ENCODE peak calls at places on chromosome 11, in six cellular contexts. One of them, this sample, is unnamed.

GRCh38 chr11:72652871-72653615 is 21.2 kb downstream of the PDE2A start:
- DNase-seq in activated gamma-delta T cell treated with Interleukin-2 at 50 U/mL for 16 hours: no peak
- DNase-seq in progenitor cell of endocrine pancreas: peak
- DNase-seq in amniotic stem cell: no peak
- DNase-seq in hippocampal formation: no peak
- DNase-seq in type B pancreatic cell: no peak
- DNase-seq in this sample: peak

GRCh38 chr11:20020198-20020597 is 140.1 kb downstream of the DBX1 start:
- DNase-seq in activated gamma-delta T cell treated with Interleukin-2 at 50 U/mL for 16 hours: no peak
- DNase-seq in progenitor cell of endocrine pancreas: no peak
- DNase-seq in amniotic stem cell: no peak
- DNase-seq in hippocampal formation: no peak
- DNase-seq in type B pancreatic cell: no peak
- DNase-seq in this sample: no peak

GRCh38 chr11:15346907-15347306 is 232.2 kb downstream of the INSC start:
- DNase-seq in activated gamma-delta T cell treated with Interleukin-2 at 50 U/mL for 16 hours: no peak
- DNase-seq in progenitor cell of endocrine pancreas: no peak
- DNase-seq in amniotic stem cell: no peak
- DNase-seq in hippocampal formation: no peak
- DNase-seq in type B pancreatic cell: no peak
- DNase-seq in this sample: no peak

GRCh38 chr11:72334651-72335050 is 90.7 kb upstream of the PHOX2A start:
- DNase-seq in activated gamma-delta T cell treated with Interleukin-2 at 50 U/mL for 16 hours: no peak
- DNase-seq in progenitor cell of endocrine pancreas: no peak
- DNase-seq in amniotic stem cell: no peak
- DNase-seq in hippocampal formation: no peak
- DNase-seq in type B pancreatic cell: no peak
- DNase-seq in this sample: no peak

GRCh38 chr11:61516675-61517516 is 8.3 kb downstream of the LRRC10B start:
- DNase-seq in activated gamma-delta T cell treated with Interleukin-2 at 50 U/mL for 16 hours: peak
- DNase-seq in progenitor cell of endocrine pancreas: peak
- DNase-seq in amniotic stem cell: no peak
- DNase-seq in hippocampal formation: no peak
- DNase-seq in type B pancreatic cell: no peak
- DNase-seq in this sample: peak

GRCh38 chr11:74822187-74822586 is 73.5 kb downstream of the RNF169 start:
- DNase-seq in activated gamma-delta T cell treated with Interleukin-2 at 50 U/mL for 16 hours: no peak
- DNase-seq in progenitor cell of endocrine pancreas: no peak
- DNase-seq in amniotic stem cell: no peak
- DNase-seq in hippocampal formation: peak
- DNase-seq in type B pancreatic cell: no peak
- DNase-seq in this sample: no peak

GRCh38 chr11:77468527-77468926 is 5.4 kb downstream of the PAK1 start:
- DNase-seq in activated gamma-delta T cell treated with Interleukin-2 at 50 U/mL for 16 hours: no peak
- DNase-seq in progenitor cell of endocrine pancreas: no peak
- DNase-seq in amniotic stem cell: no peak
- DNase-seq in hippocampal formation: no peak
- DNase-seq in type B pancreatic cell: no peak
- DNase-seq in this sample: no peak

GRCh38 chr11:112564228-112564955 is 303.7 kb upstream of the PLET1 start:
- DNase-seq in activated gamma-delta T cell treated with Interleukin-2 at 50 U/mL for 16 hours: no peak
- DNase-seq in progenitor cell of endocrine pancreas: no peak
- DNase-seq in amniotic stem cell: no peak
- DNase-seq in hippocampal formation: peak
- DNase-seq in type B pancreatic cell: no peak
- DNase-seq in this sample: no peak

GRCh38 chr11:46367244-46367915 is 14.1 kb upstream of the MDK start:
- DNase-seq in activated gamma-delta T cell treated with Interleukin-2 at 50 U/mL for 16 hours: peak
- DNase-seq in progenitor cell of endocrine pancreas: peak
- DNase-seq in amniotic stem cell: no peak
- DNase-seq in hippocampal formation: peak
- DNase-seq in type B pancreatic cell: no peak
- DNase-seq in this sample: no peak

GRCh38 chr11:69803022-69803421 is 16.2 kb downstream of the FGF3 start:
- DNase-seq in activated gamma-delta T cell treated with Interleukin-2 at 50 U/mL for 16 hours: no peak
- DNase-seq in progenitor cell of endocrine pancreas: no peak
- DNase-seq in amniotic stem cell: no peak
- DNase-seq in hippocampal formation: no peak
- DNase-seq in type B pancreatic cell: no peak
- DNase-seq in this sample: no peak

GRCh38 chr11:95419915-95420314 is 188.9 kb upstream of the SESN3 start:
- DNase-seq in activated gamma-delta T cell treated with Interleukin-2 at 50 U/mL for 16 hours: no peak
- DNase-seq in progenitor cell of endocrine pancreas: no peak
- DNase-seq in amniotic stem cell: peak
- DNase-seq in hippocampal formation: no peak
- DNase-seq in type B pancreatic cell: no peak
- DNase-seq in this sample: no peak

This sample was measured in neuronal stem cell.